ENCODE peak calls at places on chromosomes 16 and 17, in ten cellular contexts. U is GM19239; Z is LoVo; P is astrocyte of the cerebellum; R is bronchial epithelial cell; N is H7; I is GM06990; F is HuH-7.5; H is C1 segment of cervical spinal cord; Q is CD8-positive, alpha-beta T cell. C is an unnamed sample.

GRCh38 chr17:74852237-74853047 is 7.2 kb downstream of the GRIN2C start:
- DNase-seq in U (peak), Z (no peak), P (no peak), R (peak), N (peak), I (peak), F (no peak), H (no peak), Q (peak), C (peak)

GRCh38 chr16:3023415-3023668 is 400 bp downstream of the HCFC1R1 start:
- DNase-seq in U (no peak), Z (peak), P (no peak), R (peak), N (no peak), I (no peak), F (no peak), H (peak), Q (peak), C (no peak)

GRCh38 chr17:69433093-69433492 is 18.6 kb downstream of the MAP2K6 start:
- DNase-seq in U (no peak), Z (no peak), P (no peak), R (no peak), N (no peak), I (no peak), F (no peak), H (no peak), Q (no peak), C (no peak)

GRCh38 chr17:50238594-50239287 is 35.5 kb upstream of the TMEM92 start:
- DNase-seq in U (no peak), Z (no peak), P (no peak), R (peak), N (no peak), I (no peak), F (no peak), H (no peak), Q (no peak), C (no peak)

GRCh38 chr17:7080445-7081041 is 492 bp upstream of the CLEC10A start:
- DNase-seq in U (no peak), Z (no peak), P (no peak), R (no peak), N (peak), I (no peak), F (no peak), H (no peak), Q (no peak), C (no peak)

GRCh38 chr17:55283256-55283965 is 18.7 kb downstream of the HLF start:
- DNase-seq in U (no peak), Z (no peak), P (no peak), R (no peak), N (no peak), I (no peak), F (no peak), H (no peak), Q (no peak), C (no peak)

GRCh38 chr17:17567631-17568030 is 23.9 kb downstream of the PEMT start:
- DNase-seq in U (no peak), Z (no peak), P (peak), R (no peak), N (no peak), I (no peak), F (no peak), H (peak), Q (no peak), C (no peak)

GRCh38 chr16:931171-931570 is 39.6 kb downstream of the LMF1 start:
- DNase-seq in U (no peak), Z (no peak), P (no peak), R (no peak), N (no peak), I (no peak), F (no peak), H (no peak), Q (no peak), C (no peak)

GRCh38 chr16:27759301-27759871 is 209.4 kb downstream of the KATNIP start:
- DNase-seq in U (no peak), Z (no peak), P (no peak), R (peak), N (no peak), I (no peak), F (no peak), H (no peak), Q (no peak), C (no peak)

GRCh38 chr16:80683646-80684045 is 120.8 kb downstream of the CDYL2 start:
- DNase-seq in U (no peak), Z (no peak), P (no peak), R (no peak), N (no peak), I (no peak), F (no peak), H (no peak), Q (no peak), C (no peak)

GRCh38 chr17:43778337-43779144 is at the start of gene DUSP3:
- DNase-seq in U (peak), Z (peak), P (peak), R (peak), N (peak), I (peak), F (peak), H (peak), Q (peak), C (peak)

GRCh38 chr16:8678068-8678927 is 3.9 kb downstream of the ABAT start:
- DNase-seq in U (no peak), Z (no peak), P (no peak), R (peak), N (no peak), I (no peak), F (no peak), H (no peak), Q (no peak), C (no peak)

GRCh38 chr16:87244646-87245197 is 72.5 kb downstream of the C16orf95 start:
- DNase-seq in U (no peak), Z (no peak), P (no peak), R (no peak), N (no peak), I (no peak), F (no peak), H (no peak), Q (no peak), C (no peak)

GRCh38 chr16:57764341-57765159 is 29.0 kb downstream of the KATNB1 start:
- DNase-seq in U (peak), Z (peak), P (peak), R (peak), N (peak), I (peak), F (no peak), H (no peak), Q (peak), C (no peak)

GRCh38 chr16:3328643-3329042 is 23.3 kb downstream of the ZNF75A start:
- DNase-seq in U (no peak), Z (peak), P (no peak), R (no peak), N (no peak), I (no peak), F (no peak), H (no peak), Q (no peak), C (no peak)

GRCh38 chr16:27460213-27460612 is 58.2 kb downstream of the IL21R start:
- DNase-seq in U (no peak), Z (no peak), P (no peak), R (no peak), N (no peak), I (no peak), F (no peak), H (no peak), Q (no peak), C (no peak)

GRCh38 chr17:14813649-14814048 is 451.5 kb downstream of the PMP22 start:
- DNase-seq in U (no peak), Z (no peak), P (no peak), R (no peak), N (peak), I (no peak), F (peak), H (no peak), Q (no peak), C (no peak)

GRCh38 chr16:9847146-9847545 is 335.1 kb downstream of the GRIN2A start:
- DNase-seq in U (no peak), Z (no peak), P (no peak), R (no peak), N (no peak), I (no peak), F (no peak), H (no peak), Q (no peak), C (no peak)

GRCh38 chr17:83193336-83194188 is 114.2 kb downstream of the METRNL start:
- DNase-seq in U (no peak), Z (peak), P (no peak), R (no peak), N (no peak), I (no peak), F (no peak), H (no peak), Q (no peak), C (no peak)

GRCh38 chr16:4624827-4625616 is 396 bp downstream of the MGRN1 start:
- DNase-seq in U (peak), Z (peak), P (no peak), R (peak), N (peak), I (peak), F (no peak), H (no peak), Q (peak), C (no peak)

GRCh38 chr16:898216-898615 is 72.6 kb downstream of the LMF1 start:
- DNase-seq in U (no peak), Z (no peak), P (no peak), R (no peak), N (no peak), I (no peak), F (no peak), H (no peak), Q (peak), C (no peak)

GRCh38 chr16:31291376-31291775 is 31.6 kb downstream of the ITGAM start:
- DNase-seq in U (no peak), Z (no peak), P (no peak), R (no peak), N (no peak), I (no peak), F (no peak), H (no peak), Q (no peak), C (no peak)

C was measured in progenitor cell of endocrine pancreas.